ENCODE peak calls at places on chromosomes 12 and 14, in seven cellular contexts. E, L, B, H, D, A and O are unnamed samples.

GRCh38 chr12:101925352-101925751 is 48.0 kb downstream of the DRAM1 start:
- DNase-seq in E (peak; percentile 23), L (no peak), B (no peak), H (peak; percentile 40), D (no peak), A (peak; percentile 46), O (no peak)

GRCh38 chr12:65122661-65123060 is 1.6 kb upstream of the WIF1 start:
- DNase-seq in E (no peak), L (no peak), B (no peak), H (no peak), D (no peak), A (no peak), O (no peak)

GRCh38 chr12:21026302-21026701 is 104.7 kb upstream of the SLCO1B1 start:
- DNase-seq in E (no peak), L (no peak), B (no peak), H (no peak), D (no peak), A (peak; percentile 15), O (no peak)

GRCh38 chr12:102197789-102198188 is at the start of gene PMCH:
- DNase-seq in E (no peak), L (no peak), B (no peak), H (no peak), D (no peak), A (no peak), O (no peak)

GRCh38 chr14:106094654-106095189 is 568.3 kb downstream of the TMEM121 start:
- DNase-seq in E (peak; percentile 28), L (no peak), B (no peak), H (no peak), D (no peak), A (peak; percentile 48), O (peak; percentile 81)

GRCh38 chr14:29458547-29458946 is 469.1 kb downstream of the PRKD1 start:
- DNase-seq in E (no peak), L (no peak), B (no peak), H (no peak), D (no peak), A (no peak), O (no peak)

GRCh38 chr12:90366286-90366685 is 588.7 kb downstream of the CCER1 start:
- DNase-seq in E (no peak), L (no peak), B (no peak), H (no peak), D (no peak), A (no peak), O (no peak)

GRCh38 chr14:93941293-93941910 is 14.3 kb downstream of the FAM181A start:
- DNase-seq in E (peak; percentile 81), L (no peak), B (no peak), H (no peak), D (no peak), A (no peak), O (peak; percentile 76)

GRCh38 chr12:108037960-108038359 is 91.1 kb upstream of the WSCD2 start:
- DNase-seq in E (no peak), L (no peak), B (no peak), H (no peak), D (no peak), A (no peak), O (no peak)

GRCh38 chr12:49917126-49917787 is 13.6 kb upstream of the FAIM2 start:
- DNase-seq in E (no peak), L (no peak), B (no peak), H (no peak), D (no peak), A (no peak), O (peak; percentile 23)

GRCh38 chr14:102579696-102580551 is 12.5 kb upstream of the RCOR1 start:
- DNase-seq in E (no peak), L (no peak), B (no peak), H (no peak), D (no peak), A (no peak), O (no peak)

GRCh38 chr14:24674204-24674970 is 40.4 kb upstream of the GZMB start:
- DNase-seq in E (no peak), L (no peak), B (no peak), H (no peak), D (no peak), A (no peak), O (no peak)
- TF ChIP-seq POLR2A in E (no peak), L (no peak), B (no peak), H (no peak), D (no peak), A (no peak), O (no peak)

GRCh38 chr12:82438356-82438755 is 80.0 kb downstream of the METTL25 start:
- DNase-seq in E (no peak), L (no peak), B (no peak), H (no peak), D (no peak), A (no peak), O (no peak)
- H3K4me3 ChIP-seq in E (no peak overlapping the region), L (no peak overlapping the region), B (no peak overlapping the region), H (no peak overlapping the region), D (no peak overlapping the region), A (no peak overlapping the region), O (no peak overlapping the region)

GRCh38 chr12:123621619-123622530 is 11.6 kb downstream of the EIF2B1 start:
- DNase-seq in E (no peak), L (no peak), B (no peak), H (no peak), D (no peak), A (no peak), O (no peak)
- TF ChIP-seq POLR2A in E (no peak), L (no peak), B (no peak), H (no peak), D (no peak), A (no peak), O (no peak)

DNA sequence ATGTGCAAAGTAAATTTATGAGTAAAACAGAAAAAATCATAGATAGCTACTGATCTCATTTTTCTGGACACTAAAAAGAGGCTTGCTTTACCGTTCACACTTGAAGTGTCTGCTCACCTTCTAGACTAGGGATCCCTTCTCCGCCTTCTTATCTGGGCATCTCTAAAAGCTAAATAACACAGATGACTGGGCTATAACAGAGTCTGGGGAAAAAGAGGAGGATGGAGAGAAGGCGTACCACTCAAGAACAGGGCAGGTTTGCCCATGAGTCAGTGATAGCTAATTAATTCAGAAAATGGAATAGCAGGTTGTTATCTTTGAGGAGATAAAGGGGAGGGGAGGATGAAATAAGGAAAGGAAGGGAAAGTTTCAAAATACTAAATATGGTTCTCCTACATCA is 185.3 kb downstream of the MED13L start:
- DNase-seq in E (no peak), L (no peak), B (no peak), H (no peak), D (no peak), A (no peak), O (no peak)
- H3K4me3 ChIP-seq in E (no peak overlapping the region), L (no peak overlapping the region), B (no peak overlapping the region), H (no peak overlapping the region), D (no peak overlapping the region), A (no peak overlapping the region), O (no peak overlapping the region)

GRCh38 chr12:45991289-45992249 is 1.2 kb upstream of the SCAF11 start:
- DNase-seq in E (peak; percentile 73), L (peak; percentile 66), B (peak; percentile 88), H (peak; percentile 33), D (peak; percentile 94), A (peak; percentile 77), O (peak; percentile 94)
- TF ChIP-seq POLR2A in E (peak; percentile 93), L (peak; percentile 61), B (no peak), H (peak; percentile 69), D (no peak), A (peak; percentile 93), O (peak; percentile 59)

GRCh38 chr12:79434561-79434960 is 256.2 kb downstream of the PAWR start:
- DNase-seq in E (no peak), L (no peak), B (no peak), H (no peak), D (no peak), A (no peak), O (no peak)
- H3K4me3 ChIP-seq in E (no peak overlapping the region), L (no peak overlapping the region), B (no peak overlapping the region), H (no peak overlapping the region), D (no peak overlapping the region), A (no peak overlapping the region), O (no peak overlapping the region)